ENCODE peak calls at places on chromosomes 6 and 20, in nine cellular contexts. U, E, R, O, M, I, B, S and G are unnamed samples.

GRCh38 chr6:24060982-24061754 is 64.8 kb upstream of the NRSN1 start:
- DNase-seq in U (no peak), E (no peak), R (no peak), O (no peak), M (no peak), I (no peak), B (no peak), S (no peak), G (no peak)

GRCh38 chr6:90538651-90539050 is 48.2 kb downstream of the MAP3K7 start:
- DNase-seq in U (no peak), E (no peak), R (peak), O (no peak), M (no peak), I (no peak), B (no peak), S (no peak), G (no peak)

GRCh38 chr6:156395276-156395675 is 381.9 kb upstream of the ARID1B start:
- DNase-seq in U (no peak), E (no peak), R (no peak), O (no peak), M (no peak), I (no peak), B (no peak), S (no peak), G (no peak)

GRCh38 chr6:93392797-93393196 is 26.6 kb downstream of the EPHA7 start:
- DNase-seq in U (no peak), E (no peak), R (no peak), O (no peak), M (no peak), I (no peak), B (no peak), S (no peak), G (no peak)

GRCh38 chr6:12328701-12329100 is 38.5 kb downstream of the EDN1 start:
- DNase-seq in U (no peak), E (no peak), R (no peak), O (no peak), M (no peak), I (no peak), B (no peak), S (no peak), G (no peak)

GRCh38 chr20:32858873-32859372 is at the start of gene EFCAB8:
- DNase-seq in U (no peak), E (no peak), R (no peak), O (no peak), M (no peak), I (no peak), B (no peak), S (no peak), G (no peak)

GRCh38 chr20:23606652-23607049 is 934 bp upstream of the CST9 start:
- DNase-seq in U (no peak), E (peak), R (peak), O (peak), M (peak), I (peak), B (peak), S (peak), G (peak)

GRCh38 chr6:153131037-153131981 is at the start of gene RGS17:
- DNase-seq in U (no peak), E (peak), R (no peak), O (no peak), M (peak), I (peak), B (peak), S (peak), G (peak)

GRCh38 chr20:50750145-50750671 is 18.8 kb downstream of the PARD6B start:
- DNase-seq in U (no peak), E (no peak), R (no peak), O (no peak), M (no peak), I (no peak), B (no peak), S (no peak), G (no peak)

GRCh38 chr6:161658216-161658615 is 384.4 kb upstream of the AGPAT4 start:
- DNase-seq in U (no peak), E (no peak), R (no peak), O (no peak), M (no peak), I (no peak), B (no peak), S (no peak), G (no peak)

GRCh38 chr6:159044899-159045727 is at the start of gene TAGAP:
- DNase-seq in U (peak), E (no peak), R (peak), O (peak), M (no peak), I (no peak), B (peak), S (no peak), G (no peak)

GRCh38 chr20:24953621-24954133 is 4.6 kb downstream of the CST7 start:
- DNase-seq in U (no peak), E (no peak), R (peak), O (no peak), M (no peak), I (no peak), B (peak), S (no peak), G (no peak)

GRCh38 chr20:63886054-63886419 is 8.9 kb upstream of the DNAJC5 start:
- DNase-seq in U (no peak), E (no peak), R (no peak), O (no peak), M (no peak), I (no peak), B (no peak), S (no peak), G (no peak)

GRCh38 chr6:170378502-170378901 is 71.9 kb downstream of the FAM120B start:
- DNase-seq in U (no peak), E (no peak), R (no peak), O (no peak), M (no peak), I (no peak), B (no peak), S (no peak), G (peak)

GRCh38 chr20:61850926-61851900 is 214.5 kb downstream of the TAF4 start:
- DNase-seq in U (no peak), E (no peak), R (no peak), O (no peak), M (no peak), I (no peak), B (no peak), S (no peak), G (no peak)

GRCh38 chr6:131197716-131198115 is 62.4 kb downstream of the AKAP7 start:
- DNase-seq in U (no peak), E (no peak), R (no peak), O (no peak), M (no peak), I (no peak), B (no peak), S (no peak), G (no peak)

GRCh38 chr6:34145161-34146020 is 496 bp downstream of the GRM4 start:
- DNase-seq in U (no peak), E (peak), R (no peak), O (no peak), M (no peak), I (no peak), B (no peak), S (peak), G (peak)

GRCh38 chr6:16486661-16487060 is 248.3 kb downstream of the GMPR start:
- DNase-seq in U (no peak), E (no peak), R (no peak), O (no peak), M (no peak), I (no peak), B (no peak), S (no peak), G (no peak)

GRCh38 chr6:18265787-18266523 is 1.6 kb upstream of the DEK start:
- DNase-seq in U (no peak), E (no peak), R (no peak), O (no peak), M (no peak), I (no peak), B (no peak), S (no peak), G (no peak)

GRCh38 chr6:31065556-31065955 is 46.8 kb downstream of the C6orf15 start:
- DNase-seq in U (no peak), E (no peak), R (no peak), O (no peak), M (no peak), I (no peak), B (no peak), S (no peak), G (no peak)

GRCh38 chr6:39400026-39400425 is 77.5 kb upstream of the KCNK16 start:
- DNase-seq in U (no peak), E (no peak), R (no peak), O (no peak), M (no peak), I (no peak), B (no peak), S (no peak), G (no peak)

GRCh38 chr6:27863962-27864905 is 48.0 kb downstream of the OR2B2 start:
- DNase-seq in U (no peak), E (peak), R (peak), O (no peak), M (no peak), I (no peak), B (peak), S (no peak), G (no peak)

GRCh38 chr6:30615219-30615957 is 1.7 kb downstream of the PPP1R10 start:
- DNase-seq in U (no peak), E (peak), R (no peak), O (no peak), M (no peak), I (peak), B (peak), S (peak), G (no peak)

GRCh38 chr6:14713008-14713452 is 532.8 kb upstream of the JARID2 start:
- DNase-seq in U (no peak), E (peak), R (peak), O (peak), M (no peak), I (peak), B (no peak), S (peak), G (no peak)

GRCh38 chr6:117483645-117484016 is 1.2 kb downstream of the DCBLD1 start:
- DNase-seq in U (no peak), E (peak), R (no peak), O (no peak), M (no peak), I (peak), B (no peak), S (peak), G (no peak)

GRCh38 chr6:45653117-45653883 is 275.6 kb upstream of the SUPT3H start:
- DNase-seq in U (no peak), E (peak), R (no peak), O (no peak), M (no peak), I (no peak), B (no peak), S (no peak), G (no peak)

GRCh38 chr6:73943401-73943800 is 247.4 kb downstream of the CD109 start:
- DNase-seq in U (no peak), E (peak), R (no peak), O (no peak), M (no peak), I (no peak), B (no peak), S (no peak), G (no peak)

GRCh38 chr6:14040042-14040441 is 77.5 kb upstream of the CD83 start:
- DNase-seq in U (no peak), E (no peak), R (no peak), O (no peak), M (no peak), I (no peak), B (no peak), S (no peak), G (no peak)

GRCh38 chr6:7413151-7413823 is 23.7 kb downstream of the RIOK1 start:
- DNase-seq in U (no peak), E (no peak), R (no peak), O (no peak), M (no peak), I (no peak), B (no peak), S (no peak), G (no peak)

GRCh38 chr6:75431379-75431778 is 62.2 kb downstream of the FILIP1 start:
- DNase-seq in U (no peak), E (peak), R (peak), O (no peak), M (no peak), I (peak), B (no peak), S (no peak), G (no peak)

GRCh38 chr6:140711019-140711613 is 1336.7 kb upstream of the CITED2 start:
- DNase-seq in U (no peak), E (peak), R (no peak), O (no peak), M (no peak), I (no peak), B (no peak), S (no peak), G (no peak)

GRCh38 chr6:40791004-40791403 is 203.8 kb upstream of the LRFN2 start:
- DNase-seq in U (no peak), E (no peak), R (no peak), O (no peak), M (no peak), I (no peak), B (no peak), S (no peak), G (no peak)

GRCh38 chr6:80094017-80094416 is 12.5 kb upstream of the BCKDHB start:
- DNase-seq in U (no peak), E (peak), R (no peak), O (no peak), M (no peak), I (peak), B (no peak), S (no peak), G (peak)

GRCh38 chr6:52317841-52318581 is 33.5 kb upstream of the MCM3 start:
- DNase-seq in U (no peak), E (peak), R (no peak), O (no peak), M (no peak), I (peak), B (no peak), S (peak), G (no peak)

GRCh38 chr20:60062431-60063336 is 104.5 kb downstream of the CDH26 start:
- DNase-seq in U (no peak), E (peak), R (peak), O (no peak), M (no peak), I (peak), B (no peak), S (peak), G (no peak)

GRCh38 chr6:99885051-99885450 is 109.0 kb downstream of the MCHR2 start:
- DNase-seq in U (no peak), E (no peak), R (no peak), O (no peak), M (no peak), I (no peak), B (no peak), S (no peak), G (no peak)

GRCh38 chr20:25039697-25040437 is 18.1 kb downstream of the ACSS1 start:
- DNase-seq in U (peak), E (peak), R (peak), O (peak), M (no peak), I (no peak), B (peak), S (no peak), G (no peak)

GRCh38 chr6:157656437-157657005 is 166.5 kb upstream of the SNX9 start:
- DNase-seq in U (no peak), E (peak), R (no peak), O (no peak), M (no peak), I (peak), B (no peak), S (no peak), G (no peak)

GRCh38 chr6:105317607-105318533 is 85.0 kb downstream of the PREP start:
- DNase-seq in U (no peak), E (no peak), R (no peak), O (no peak), M (no peak), I (no peak), B (no peak), S (no peak), G (peak)

GRCh38 chr20:49207071-49207470 is 12.1 kb upstream of the DDX27 start:
- DNase-seq in U (no peak), E (no peak), R (no peak), O (no peak), M (no peak), I (no peak), B (no peak), S (peak), G (no peak)
- TF ChIP-seq CTCF in U (no peak), E (peak), R (no peak), O (no peak), M (no peak), I (peak), B (no peak), S (peak), G (no peak)

DNA sequence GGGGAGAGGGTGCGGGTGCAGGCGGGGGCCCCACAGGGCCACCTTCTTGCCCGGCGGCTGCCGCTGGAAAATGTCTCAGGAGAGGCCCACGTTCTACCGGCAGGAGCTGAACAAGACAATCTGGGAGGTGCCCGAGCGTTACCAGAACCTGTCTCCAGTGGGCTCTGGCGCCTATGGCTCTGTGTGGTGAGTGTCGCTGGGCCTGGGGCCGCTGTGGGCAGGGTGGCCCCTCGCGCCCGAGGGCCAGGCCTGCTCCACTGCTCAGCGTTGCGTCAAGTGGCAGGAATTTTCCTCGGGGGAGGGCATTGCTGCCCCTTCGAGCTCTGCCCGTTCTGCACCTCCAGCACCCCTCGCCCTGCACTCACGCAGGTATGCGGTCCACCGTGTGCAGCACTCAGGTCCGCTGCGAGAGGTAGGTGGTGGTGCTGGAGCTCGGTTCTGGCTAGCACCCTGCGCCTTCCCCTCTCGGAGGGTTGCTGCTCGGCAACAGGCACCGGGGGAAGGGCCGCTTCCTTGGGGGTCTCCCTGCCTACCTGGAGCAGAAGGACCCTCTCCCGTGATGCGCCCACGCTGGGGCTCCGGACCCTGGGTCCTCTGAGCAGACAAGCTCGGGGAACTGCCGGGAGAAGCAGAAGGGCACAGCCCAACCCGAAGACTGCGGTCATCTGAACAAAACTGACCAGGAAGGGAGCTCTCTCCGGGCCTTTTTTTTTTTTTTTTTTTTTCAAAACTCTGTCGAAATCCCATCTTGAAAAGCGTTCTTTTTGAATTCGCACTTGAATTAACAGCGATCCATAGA is 679 bp downstream of the MAPK14 start:
- DNase-seq in U (peak), E (peak), R (peak), O (peak), M (peak), I (peak), B (peak), S (peak), G (peak)
- TF ChIP-seq CTCF in U (no peak), E (no peak), R (no peak), O (no peak), M (no peak), I (no peak), B (no peak), S (no peak), G (no peak)

GRCh38 chr6:11043961-11044711 is at the start of gene ELOVL2:
- DNase-seq in U (no peak), E (peak), R (no peak), O (no peak), M (peak), I (peak), B (peak), S (peak), G (peak)
- TF ChIP-seq CTCF in U (peak), E (peak), R (no peak), O (peak), M (peak), I (peak), B (peak), S (no peak), G (peak)

DNA sequence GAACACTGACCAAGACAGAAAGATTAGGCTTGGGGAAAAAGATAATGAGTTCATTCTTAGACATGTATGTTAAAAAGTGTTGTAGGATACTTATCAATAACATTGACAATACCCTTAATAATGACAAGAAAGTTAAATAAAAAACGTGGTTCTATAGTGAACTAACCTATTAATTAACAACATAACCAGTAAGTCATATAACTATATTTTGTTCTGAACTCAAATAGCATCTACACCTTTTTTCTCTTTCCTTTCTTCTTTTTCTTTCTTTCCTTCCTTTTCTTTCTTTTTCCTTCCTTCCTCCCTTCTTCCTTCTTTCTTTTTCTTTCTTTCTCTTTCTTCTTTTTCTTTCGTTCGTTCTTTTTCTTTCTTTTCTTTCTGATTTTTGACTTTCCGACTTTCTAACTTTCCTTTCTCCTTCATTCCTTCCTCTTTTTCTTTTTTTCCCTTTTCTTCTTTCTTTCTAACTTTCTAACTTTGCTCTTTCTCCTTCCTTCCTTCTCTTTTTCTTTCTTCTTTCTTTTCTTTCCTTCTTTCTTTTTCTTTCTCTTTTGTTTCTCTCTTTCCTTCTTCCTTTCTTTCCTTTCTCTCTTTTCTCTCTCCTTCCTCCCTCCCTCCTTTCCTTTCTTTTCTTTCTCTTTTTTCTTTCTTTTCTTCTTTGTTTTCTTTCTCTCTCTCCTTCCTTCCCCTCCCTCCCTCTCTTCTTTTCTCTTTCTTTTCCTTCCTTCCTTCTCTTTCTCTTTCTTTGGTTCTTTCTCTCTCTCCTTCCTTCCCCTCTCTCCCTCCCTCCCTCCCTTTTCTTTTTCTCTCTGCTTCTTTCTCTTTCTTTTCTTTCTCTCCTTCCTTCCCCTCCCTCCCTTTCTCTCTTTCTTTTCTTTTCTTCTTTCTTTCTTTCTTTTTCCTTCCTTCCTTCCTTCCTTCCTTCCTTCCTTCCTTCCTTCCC is 24.6 kb downstream of the PRSS35 start:
- DNase-seq in U (no peak), E (no peak), R (no peak), O (no peak), M (no peak), I (no peak), B (no peak), S (no peak), G (no peak)
- TF ChIP-seq CTCF in U (no peak), E (no peak), R (no peak), O (no peak), M (no peak), I (no peak), B (no peak), S (no peak), G (no peak)

GRCh38 chr20:44884907-44885391 is 556 bp upstream of the YWHAB start:
- DNase-seq in U (no peak), E (no peak), R (no peak), O (no peak), M (no peak), I (no peak), B (no peak), S (no peak), G (no peak)

GRCh38 chr20:44886828-44887227 is 1.3 kb downstream of the YWHAB start:
- DNase-seq in U (no peak), E (no peak), R (no peak), O (no peak), M (no peak), I (no peak), B (no peak), S (no peak), G (no peak)

GRCh38 chr20:44885392-44886275 is at the start of gene YWHAB:
- DNase-seq in U (peak), E (peak), R (peak), O (peak), M (peak), I (peak), B (peak), S (peak), G (peak)

GRCh38 chr20:44887466-44887865 is 2.0 kb downstream of the YWHAB start:
- DNase-seq in U (no peak), E (no peak), R (no peak), O (no peak), M (no peak), I (no peak), B (no peak), S (no peak), G (no peak)

DNA sequence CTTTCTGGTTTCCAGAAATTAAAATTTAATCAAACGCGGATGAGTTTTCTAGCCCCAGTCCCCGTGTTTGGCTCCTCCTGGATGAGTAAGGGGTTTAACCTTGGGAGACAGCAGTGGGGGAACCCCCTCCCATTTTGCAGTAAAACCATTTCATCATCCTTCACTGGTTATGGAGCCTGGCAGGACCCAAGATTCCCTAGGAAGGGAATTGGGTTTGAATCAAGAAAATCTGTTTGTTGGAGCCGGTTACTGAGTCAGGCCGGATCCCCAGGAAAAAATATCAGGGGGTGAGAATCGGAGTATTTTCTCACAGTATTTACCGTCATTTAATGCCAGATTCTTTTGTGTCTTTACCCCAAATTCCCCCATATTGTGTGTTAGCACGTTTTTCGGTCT is 769 bp downstream of the YWHAB start:
- DNase-seq in U (no peak), E (no peak), R (no peak), O (no peak), M (no peak), I (no peak), B (no peak), S (no peak), G (no peak)
- TF ChIP-seq CTCF in U (no peak), E (no peak), R (no peak), O (no peak), M (peak), I (peak), B (no peak), S (no peak), G (no peak)